ENCODE peak calls at places on chromosomes 4 and X, in seven cellular contexts. M is effector memory CD4-positive, alpha-beta T cell; B is left ventricle myocardium inferior; Q is CD4-positive, CD25-positive, alpha-beta regulatory T cell; V is mucosa of descending colon; N is uterus; K is mammary epithelial cell. T is an unnamed sample. For H3K36me3, the result is how much of the 10 kb centered on the place peaks cover.

GRCh38 chr4:140071806-140072205 is 82.2 kb downstream of the MAML3 start:
- DNase-seq in M (peak), B (peak), Q (peak), V (no peak), N (no peak), K (peak), T (no peak)

GRCh38 chr4:48173055-48173991 is 39.3 kb upstream of the TXK start:
- DNase-seq in M (no peak), B (no peak), Q (no peak), V (no peak), N (peak), K (peak), T (peak)

GRCh38 chr4:84804126-84804525 is 162.4 kb downstream of the WDFY3 start:
- DNase-seq in M (no peak), B (no peak), Q (no peak), V (no peak), N (no peak), K (no peak), T (no peak)

GRCh38 chrX:154711264-154711663 is 39.6 kb downstream of the GAB3 start:
- DNase-seq in M (no peak), B (no peak), Q (no peak), V (no peak), N (no peak), K (no peak), T (no peak)

GRCh38 chrX:7059214-7059838 is 88.2 kb upstream of the STS start:
- DNase-seq in M (no peak), B (no peak), Q (no peak), V (no peak), N (no peak), K (no peak), T (no peak)

GRCh38 chr4:176448761-176449160 is 129.0 kb downstream of the SPCS3 start:
- DNase-seq in M (no peak), B (no peak), Q (no peak), V (no peak), N (no peak), K (no peak), T (no peak)

GRCh38 chr4:140150886-140151699 is 2.9 kb downstream of the MAML3 start:
- DNase-seq in M (peak), B (peak), Q (peak), V (peak), N (peak), K (peak), T (no peak)

GRCh38 chr4:80266267-80266901 is at the start of gene FGF5:
- DNase-seq in M (no peak), B (peak), Q (no peak), V (no peak), N (peak), K (peak), T (peak)

DNA sequence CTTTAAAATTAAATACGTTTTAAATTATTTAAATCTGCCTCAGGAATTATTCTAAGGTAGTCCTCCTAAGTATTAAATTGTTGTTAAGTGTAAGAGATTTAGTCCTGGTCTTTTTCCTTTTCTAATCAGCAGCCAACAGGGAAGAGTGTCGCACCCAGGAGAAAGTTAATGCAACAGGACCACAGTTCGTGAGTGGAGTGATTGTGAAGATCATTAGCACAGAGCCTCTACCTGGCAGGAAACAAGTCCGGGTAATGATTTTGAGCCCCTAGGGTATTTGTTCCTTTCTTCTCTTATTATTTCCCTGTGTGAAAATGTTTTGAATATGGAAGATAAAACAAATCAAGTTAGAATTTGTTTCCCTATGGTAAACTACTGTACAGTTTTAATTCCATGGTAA is 13.4 kb downstream of the LARP7 start:
- DNase-seq in M (no peak), B (no peak), Q (no peak), V (no peak), N (no peak), K (no peak), T (no peak)
- H3K4me3 ChIP-seq in M (no peak), B (no peak), Q (no peak), V (no peak), N (no peak), K (no peak), T (no peak)

DNA sequence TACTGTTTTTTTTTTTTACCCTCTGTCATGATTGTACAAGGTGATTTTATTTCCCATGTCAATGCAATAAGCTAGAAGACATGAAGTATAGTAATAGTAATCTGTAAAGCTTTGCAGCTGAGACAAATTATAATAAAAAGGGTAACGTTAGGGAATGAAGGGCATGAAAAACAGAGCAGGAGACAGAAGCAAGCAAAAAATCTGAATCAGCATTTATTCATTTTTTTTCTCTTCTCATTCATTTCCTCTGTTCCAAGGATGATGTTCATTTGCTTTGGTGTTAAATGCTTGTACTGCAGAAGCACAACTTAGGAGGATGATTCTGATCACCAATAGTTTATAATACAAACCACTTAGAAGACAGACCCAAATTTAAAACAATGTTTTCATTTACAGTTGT is 64.3 kb downstream of the CCKAR start:
- DNase-seq in M (no peak), B (no peak), Q (no peak), V (no peak), N (no peak), K (no peak), T (no peak)
- H3K36me3 ChIP-seq in M (under half), B (half or more), Q (half or more), V (under half), N (under half), K (under half), T (under half)

DNA sequence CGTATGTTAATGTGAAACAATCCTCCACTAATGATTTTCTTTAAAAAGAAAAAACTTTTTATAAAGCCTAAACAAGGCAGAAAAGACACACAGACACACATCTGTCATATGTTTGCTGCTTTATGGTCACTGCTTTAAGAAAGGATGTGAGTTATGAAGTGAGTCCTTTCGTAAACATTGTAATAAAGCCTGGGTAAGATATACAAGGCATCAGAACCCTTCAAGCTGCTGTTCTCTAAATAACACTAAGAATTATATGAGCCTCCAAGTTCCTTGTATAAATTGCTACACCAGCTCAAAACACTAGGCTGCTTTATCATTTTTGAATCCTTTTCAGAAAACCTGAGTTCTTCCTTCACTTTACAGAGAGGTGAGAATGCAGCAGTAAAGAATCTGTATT is 81.6 kb downstream of the FBXO8 start:
- DNase-seq in M (no peak), B (no peak), Q (no peak), V (no peak), N (no peak), K (no peak), T (no peak)
- H3K4me3 ChIP-seq in M (no peak), B (no peak), Q (no peak), V (no peak), N (no peak), K (no peak), T (no peak)

DNA sequence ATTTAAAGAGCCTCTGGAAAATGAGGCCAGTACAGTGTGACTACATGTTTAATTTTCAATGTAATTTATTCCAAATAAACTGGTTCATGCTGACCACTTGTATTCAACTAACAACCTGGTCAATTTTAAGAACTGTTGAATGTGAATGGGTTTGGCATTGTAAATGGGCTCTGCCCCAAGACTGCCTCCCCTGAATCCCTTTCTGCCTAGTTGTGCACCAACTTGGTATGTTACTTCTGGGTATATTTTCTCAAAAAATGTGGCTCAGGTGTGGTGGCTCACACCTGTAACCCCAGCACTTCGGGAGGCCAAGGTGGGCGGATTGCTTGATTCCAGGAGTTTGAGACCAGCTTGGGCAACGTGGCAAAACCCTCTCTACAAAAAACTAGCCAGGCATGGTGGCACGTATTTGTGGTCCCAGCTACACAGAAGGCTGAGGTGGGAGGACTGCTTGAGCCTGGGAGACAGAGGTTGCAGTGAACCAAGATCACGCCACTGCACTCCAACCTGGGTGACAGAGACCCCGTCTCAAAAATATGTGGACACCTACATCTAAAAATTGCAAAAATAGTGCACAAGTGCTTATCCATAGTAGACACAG is 7.2 kb downstream of the RPL9 start:
- DNase-seq in M (no peak), B (no peak), Q (no peak), V (no peak), N (no peak), K (no peak), T (no peak)
- H3K36me3 ChIP-seq in M (under half), B (half or more), Q (half or more), V (under half), N (under half), K (half or more), T (under half)

GRCh38 chr4:73018595-73018994 is 50.9 kb downstream of the COX18 start:
- DNase-seq in M (no peak), B (no peak), Q (no peak), V (no peak), N (no peak), K (no peak), T (no peak)
- H3K4me3 ChIP-seq in M (no peak), B (no peak), Q (no peak), V (no peak), N (no peak), K (no peak), T (no peak)

DNA sequence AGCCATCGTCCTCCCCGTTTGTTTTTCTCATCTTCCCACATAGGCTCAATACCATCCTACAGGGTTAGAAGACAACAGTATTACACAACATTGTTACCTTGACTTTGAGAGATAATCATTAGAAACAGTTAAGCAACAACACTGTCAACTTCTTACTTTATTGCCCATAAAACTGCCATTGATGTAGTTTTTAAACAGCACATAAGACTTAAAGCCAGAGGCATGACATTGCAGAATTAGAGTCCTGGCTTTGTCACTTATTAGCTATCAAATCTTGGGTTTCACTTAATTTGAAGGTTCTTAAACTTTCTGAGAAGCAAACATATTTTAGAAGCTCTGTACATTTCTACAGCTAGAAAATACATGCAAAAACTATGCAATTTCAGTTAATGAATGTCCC is 41.8 kb downstream of the EIF4E start:
- DNase-seq in M (no peak), B (no peak), Q (no peak), V (no peak), N (no peak), K (no peak), T (no peak)
- H3K36me3 ChIP-seq in M (under half), B (half or more), Q (half or more), V (under half), N (under half), K (half or more), T (under half)

DNA sequence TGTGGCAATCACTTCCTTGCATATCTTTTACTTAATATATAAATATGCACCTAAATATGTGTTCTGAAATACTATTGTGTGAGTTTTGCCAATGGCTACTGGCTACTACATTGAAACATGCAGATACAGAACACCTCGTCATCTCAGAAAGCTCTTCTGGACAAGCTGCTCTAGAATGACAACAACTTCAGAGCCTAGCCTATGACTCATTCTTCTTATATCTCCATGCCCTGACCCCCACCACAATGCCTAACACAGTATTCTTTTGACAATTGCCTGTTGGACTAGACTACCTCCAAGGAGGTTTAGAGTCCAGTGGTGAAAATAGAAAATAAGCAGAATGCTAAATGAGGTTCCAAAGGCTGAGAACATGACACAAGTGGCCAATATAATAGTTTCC is 17.6 kb upstream of the DMP1 start:
- DNase-seq in M (no peak), B (no peak), Q (no peak), V (no peak), N (no peak), K (no peak), T (no peak)
- H3K4me3 ChIP-seq in M (no peak), B (no peak), Q (no peak), V (no peak), N (no peak), K (no peak), T (no peak)

GRCh38 chr4:2879026-2879425 is 35.4 kb downstream of the ADD1 start:
- DNase-seq in M (no peak), B (no peak), Q (no peak), V (no peak), N (no peak), K (no peak), T (no peak)

GRCh38 chr4:2882341-2882740 is 38.7 kb downstream of the ADD1 start:
- DNase-seq in M (no peak), B (no peak), Q (no peak), V (no peak), N (no peak), K (no peak), T (no peak)

GRCh38 chr4:2878346-2878745 is 34.7 kb downstream of the ADD1 start:
- DNase-seq in M (no peak), B (no peak), Q (no peak), V (no peak), N (no peak), K (no peak), T (no peak)

GRCh38 chr4:2886161-2886560 is 42.5 kb downstream of the ADD1 start:
- DNase-seq in M (no peak), B (no peak), Q (no peak), V (no peak), N (no peak), K (no peak), T (no peak)

DNA sequence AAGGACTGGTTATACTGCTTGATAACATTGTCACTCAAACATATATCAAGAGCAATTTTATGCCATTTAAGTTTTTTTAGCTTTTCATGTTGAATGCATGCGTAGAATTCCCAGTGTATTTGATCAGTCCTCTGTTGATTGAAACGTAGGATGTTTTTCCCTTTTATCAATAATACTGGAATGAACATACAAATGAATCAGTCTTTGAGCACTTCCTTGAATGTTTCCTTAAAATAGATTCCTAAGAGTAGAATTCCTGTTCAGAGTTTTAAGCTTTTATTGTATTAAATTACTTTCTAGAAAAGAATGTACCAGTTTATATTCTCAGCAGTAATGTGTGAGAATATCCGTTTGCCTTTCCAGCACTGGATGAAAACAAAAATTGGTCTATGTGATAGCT is 37.8 kb downstream of the ADD1 start:
- DNase-seq in M (no peak), B (no peak), Q (no peak), V (no peak), N (no peak), K (no peak), T (no peak)
- H3K36me3 ChIP-seq in M (under half), B (half or more), Q (half or more), V (under half), N (under half), K (under half), T (under half)